ENCODE peak calls at places on chromosomes 11 and 22, in nine cellular contexts. L, N, Z, P, E, I, A, K and B are unnamed samples.

GRCh38 chr11:27233654-27234042 is 129.4 kb downstream of the CCDC34 start:
- DNase-seq in Z (no peak), E (no peak), N (no peak), L (no peak), I (no peak), K (no peak), A (peak; percentile 65), P (no peak), B (no peak)

GRCh38 chr11:47330002-47330911 is 22.2 kb downstream of the MYBPC3 start:
- DNase-seq in E (no peak), Z (peak; percentile 22), L (no peak), K (no peak), A (no peak), I (no peak), N (no peak), P (peak; percentile 29), B (no peak)

GRCh38 chr22:42720263-42721044 is at the start of gene A4GALT:
- DNase-seq in P (no peak), A (no peak), Z (peak; percentile 21), N (no peak), L (no peak), E (peak; percentile 90), K (no peak), I (no peak), B (no peak)

GRCh38 chr11:100105605-100106358 is 581.3 kb upstream of the ARHGAP42 start:
- DNase-seq in K (no peak), A (no peak), Z (no peak), P (no peak), N (no peak), E (no peak), L (no peak), I (no peak), B (no peak)

GRCh38 chr22:22161924-22162851 is 82.4 kb upstream of the VPREB1 start:
- DNase-seq in Z (no peak), I (no peak), N (peak; percentile 86), E (no peak), K (no peak), P (no peak), A (no peak), L (no peak), B (no peak)

GRCh38 chr11:112977620-112978212 is 16.5 kb downstream of the NCAM1 start:
- DNase-seq in A (peak; percentile 95), I (no peak), N (no peak), P (peak; percentile 13), E (no peak), L (no peak), K (no peak), Z (no peak), B (no peak)

GRCh38 chr11:15926071-15926470 is 430.3 kb downstream of the SOX6 start:
- DNase-seq in P (no peak), N (no peak), I (no peak), E (no peak), Z (no peak), L (no peak), K (no peak), A (no peak), B (no peak)

GRCh38 chr22:22450343-22450839 is 58.2 kb downstream of the ZNF280B start:
- DNase-seq in Z (peak; percentile 20), K (no peak), E (no peak), N (peak; percentile 81), A (peak; percentile 30), P (no peak), I (no peak), L (no peak), B (peak; percentile 33)

GRCh38 chr11:93031386-93031785 is 61.9 kb downstream of the MTNR1B start:
- DNase-seq in A (no peak), K (no peak), N (no peak), I (no peak), P (peak; percentile 82), Z (no peak), L (no peak), E (no peak), B (no peak)

GRCh38 chr22:23184764-23185113 is 4.4 kb downstream of the BCR start:
- DNase-seq in Z (no peak), N (no peak), I (no peak), P (no peak), A (no peak), L (no peak), K (no peak), E (no peak), B (no peak)

GRCh38 chr11:18106688-18107087 is 806 bp upstream of the SAAL1 start:
- DNase-seq in Z (no peak), K (no peak), N (no peak), P (peak; percentile 65), E (no peak), I (no peak), A (no peak), L (no peak), B (no peak)

GRCh38 chr11:2954263-2954662 is 25.0 kb upstream of the PHLDA2 start:
- DNase-seq in Z (no peak), A (no peak), L (no peak), K (no peak), N (no peak), P (peak; percentile 18), E (no peak), I (no peak), B (no peak)

GRCh38 chr11:117144477-117145392 is 648 bp downstream of the PAFAH1B2 start:
- DNase-seq in I (peak; percentile 82), P (peak; percentile 86), K (peak; percentile 65), L (peak; percentile 31), N (peak; percentile 69), Z (peak; percentile 81), E (peak; percentile 92), A (peak; percentile 93), B (peak; percentile 91)
- TF ChIP-seq POLR2A in I (no peak), P (peak; percentile 16), K (no peak), L (no peak), N (no peak), Z (peak; percentile 46), E (no peak), A (no peak), B (no peak)

DNA sequence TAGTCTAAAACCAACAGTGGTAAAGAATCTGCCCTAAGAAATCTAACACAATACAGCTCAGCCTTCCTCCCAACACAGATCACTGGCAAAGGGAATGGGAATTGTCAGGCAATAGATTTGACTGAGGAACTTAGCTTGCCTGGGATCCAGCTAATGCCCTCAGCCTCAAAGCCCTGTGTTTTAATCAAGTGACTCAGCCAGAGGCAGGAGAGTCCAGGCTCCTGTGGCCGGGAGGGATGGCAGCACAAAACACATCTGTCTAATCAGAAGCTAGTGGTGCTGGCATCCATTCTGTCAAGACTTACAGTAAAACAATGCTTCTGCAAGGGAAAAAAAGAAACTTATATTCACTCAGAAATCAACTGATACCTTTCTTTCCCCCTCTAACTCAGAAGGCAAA is 5.6 kb downstream of the SYTL2 start:
- DNase-seq in A (no peak), L (no peak), Z (no peak), I (no peak), N (no peak), P (peak; percentile 49), K (no peak), E (no peak), B (no peak)
- TF ChIP-seq CTCF in A (no peak), L (no peak), Z (no peak), I (no peak), N (no peak), P (no peak), K (no peak), E (no peak), B (no peak)

GRCh38 chr11:6481924-6482275 is 599 bp downstream of the TIMM10B start:
- DNase-seq in P (no peak), A (no peak), K (no peak), Z (no peak), I (no peak), L (no peak), N (no peak), E (no peak), B (no peak)
- H3K4me3 ChIP-seq in P (peak overlapping the region; percentile 82), A (peak overlapping the region; percentile 99), K (peak overlapping the region; percentile 67), Z (peak overlapping the region; percentile 47), I (peak overlapping the region; percentile 87), L (peak overlapping the region; percentile 90), N (peak overlapping the region; percentile 73), E (peak overlapping the region; percentile 76), B (peak overlapping the region; percentile 63)

GRCh38 chr22:26883393-26883792 is 226.0 kb downstream of the MIAT start:
- DNase-seq in P (no peak), N (no peak), E (no peak), L (no peak), K (no peak), A (no peak), Z (no peak), I (no peak), B (no peak)
- TF ChIP-seq POLR2A in P (no peak), N (no peak), E (no peak), L (no peak), K (no peak), A (no peak), Z (no peak), I (no peak), B (no peak)

GRCh38 chr11:133966924-133967598 is 10.3 kb upstream of the IGSF9B start:
- DNase-seq in E (peak; percentile 90), N (peak; percentile 60), L (peak; percentile 22), A (peak; percentile 39), I (no peak), K (peak; percentile 42), P (no peak), Z (peak; percentile 66), B (no peak)
- TF ChIP-seq CTCF in E (peak; percentile 8), N (no peak), L (no peak), A (peak; percentile 35), I (peak; percentile 40), K (no peak), P (peak; percentile 23), Z (peak; percentile 35), B (no peak)

GRCh38 chr11:66420671-66421476 is at the start of gene NPAS4:
- DNase-seq in N (no peak), I (no peak), E (peak; percentile 63), L (no peak), Z (peak; percentile 41), P (no peak), K (no peak), A (no peak), B (no peak)
- H3K4me3 ChIP-seq in N (no peak within 1 kb of the TSS), I (no peak within 1 kb of the TSS), E (no peak within 1 kb of the TSS), L (no peak within 1 kb of the TSS), Z (no peak within 1 kb of the TSS), P (no peak within 1 kb of the TSS), K (no peak within 1 kb of the TSS), A (no peak within 1 kb of the TSS), B (no peak within 1 kb of the TSS)

DNA sequence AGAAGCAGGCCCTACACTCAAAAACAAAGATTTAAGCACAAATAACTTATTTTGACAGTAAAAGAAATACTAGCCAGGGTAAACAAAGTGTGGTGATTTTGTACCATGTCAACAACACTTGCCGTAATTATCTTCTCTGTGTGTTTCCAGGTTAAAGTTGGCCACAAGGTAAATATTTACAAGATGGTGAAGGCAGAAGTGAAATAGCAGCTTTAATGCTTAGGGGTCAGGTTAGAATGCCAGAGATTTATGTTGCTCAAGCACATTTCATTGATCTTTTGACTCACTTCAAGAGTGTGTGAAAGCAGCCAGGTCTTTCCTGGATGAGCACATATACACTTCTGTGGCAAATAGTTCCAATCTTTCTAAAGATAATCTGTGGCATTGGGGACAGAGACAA is 270.2 kb upstream of the LUZP2 start:
- DNase-seq in N (no peak), P (no peak), Z (no peak), I (no peak), A (no peak), E (no peak), L (no peak), K (no peak), B (no peak)
- TF ChIP-seq POLR2A in N (no peak), P (no peak), Z (no peak), I (no peak), A (no peak), E (no peak), L (no peak), K (no peak), B (no peak)

GRCh38 chr11:108027057-108027456 is 18.4 kb downstream of the CUL5 start:
- DNase-seq in I (no peak), K (no peak), Z (no peak), N (no peak), E (no peak), P (no peak), A (peak; percentile 13), L (peak; percentile 13), B (no peak)
- TF ChIP-seq CTCF in I (no peak), K (no peak), Z (no peak), N (no peak), E (no peak), P (no peak), A (peak; percentile 8), L (peak; percentile 12), B (no peak)